ENCODE peak calls at places on chromosomes 7 and 10, in ten cellular contexts. M, J, Z, W, S, G, T, L, E and N are unnamed samples.

GRCh38 chr10:33381897-33382578 is 47.6 kb upstream of the NRP1 start:
- DNase-seq in M (no peak), J (no peak), Z (no peak), W (no peak), S (no peak), G (no peak), T (peak; percentile 63), L (peak; percentile 95), E (no peak), N (peak; percentile 98)

GRCh38 chr7:83413831-83414230 is 235.1 kb downstream of the SEMA3E start:
- DNase-seq in M (no peak), J (no peak), Z (no peak), W (no peak), S (peak; percentile 77), G (no peak), T (no peak), L (no peak), E (no peak), N (peak; percentile 30)

GRCh38 chr10:19572056-19572455 is 244.2 kb upstream of the PLXDC2 start:
- DNase-seq in M (no peak), J (no peak), Z (no peak), W (no peak), S (no peak), G (no peak), T (no peak), L (no peak), E (no peak), N (no peak)

GRCh38 chr7:158587425-158588084 is at the start of gene PTPRN2:
- DNase-seq in M (peak; percentile 84), J (peak; percentile 38), Z (peak; percentile 6), W (peak; percentile 75), S (peak; percentile 79), G (peak; percentile 54), T (peak; percentile 44), L (peak; percentile 89), E (peak; percentile 58), N (peak; percentile 48)

GRCh38 chr10:75065081-75065480 is 46.4 kb upstream of the SAMD8 start:
- DNase-seq in M (no peak), J (no peak), Z (no peak), W (no peak), S (no peak), G (no peak), T (no peak), L (no peak), E (no peak), N (no peak)

GRCh38 chr10:101558206-101558605 is 29.9 kb downstream of the POLL start:
- DNase-seq in M (no peak), J (no peak), Z (no peak), W (no peak), S (no peak), G (no peak), T (no peak), L (no peak), E (no peak), N (no peak)

GRCh38 chr7:16660702-16661464 is 14.9 kb downstream of the BZW2 start:
- DNase-seq in M (no peak), J (no peak), Z (no peak), W (no peak), S (peak; percentile 66), G (no peak), T (no peak), L (peak; percentile 51), E (no peak), N (peak; percentile 45)

GRCh38 chr7:1175967-1176851 is 16.2 kb upstream of the ZFAND2A start:
- DNase-seq in M (peak; percentile 96), J (peak; percentile 71), Z (peak; percentile 77), W (peak; percentile 96), S (peak; percentile 79), G (peak; percentile 88), T (no peak), L (peak; percentile 78), E (peak; percentile 58), N (peak; percentile 83)

GRCh38 chr7:130922206-130923112 is 188.5 kb upstream of the KLF14 start:
- DNase-seq in M (no peak), J (no peak), Z (no peak), W (no peak), S (no peak), G (no peak), T (no peak), L (no peak), E (no peak), N (no peak)

GRCh38 chr10:9792181-9792580 is 1225.5 kb upstream of the CELF2 start:
- DNase-seq in M (no peak), J (no peak), Z (no peak), W (no peak), S (no peak), G (no peak), T (no peak), L (peak; percentile 4), E (no peak), N (peak; percentile 44)

GRCh38 chr7:133563196-133563707 is 310.4 kb downstream of the EXOC4 start:
- DNase-seq in M (no peak), J (no peak), Z (no peak), W (no peak), S (no peak), G (no peak), T (no peak), L (no peak), E (peak; percentile 30), N (no peak)

GRCh38 chr7:132784406-132784805 is 208.1 kb upstream of the PLXNA4 start:
- DNase-seq in M (no peak), J (no peak), Z (no peak), W (no peak), S (no peak), G (no peak), T (no peak), L (no peak), E (no peak), N (no peak)

GRCh38 chr10:18486444-18486843 is 164.9 kb downstream of the NSUN6 start:
- DNase-seq in M (peak; percentile 17), J (no peak), Z (no peak), W (no peak), S (no peak), G (no peak), T (no peak), L (no peak), E (no peak), N (no peak)

GRCh38 chr7:114070246-114070645 is 151.4 kb upstream of the PPP1R3A start:
- DNase-seq in M (no peak), J (no peak), Z (no peak), W (no peak), S (no peak), G (no peak), T (no peak), L (no peak), E (no peak), N (no peak)

GRCh38 chr7:57305192-57305748 is 144.7 kb upstream of the ZNF716 start:
- DNase-seq in M (no peak), J (no peak), Z (no peak), W (no peak), S (no peak), G (no peak), T (no peak), L (no peak), E (no peak), N (no peak)